ENCODE peak calls at places on chromosomes 7 and 10, in eight cellular contexts. V is HepG2, D is neural progenitor cell, G is HCT116, Q is H9, R is hepatocyte, T is endothelial cell of umbilical vein, Z is PC-9. W is an unnamed sample.

GRCh38 chr10:36448760-36449681 is 676.4 kb upstream of the ANKRD30A start:
- DNase-seq in V (no peak), D (peak; percentile 33), G (no peak), Q (peak; percentile 41), R (no peak), T (peak; percentile 73), Z (no peak), W (no peak)

GRCh38 chr7:138407792-138408191 is 52.3 kb upstream of the TRIM24 start:
- DNase-seq in V (no peak), D (no peak), G (no peak), Q (no peak), R (no peak), T (peak; percentile 46), Z (no peak), W (no peak)

GRCh38 chr10:35413985-35414861 is 77.9 kb downstream of the CCNY start:
- DNase-seq in V (peak; percentile 46), D (no peak), G (no peak), Q (no peak), R (peak; percentile 42), T (no peak), Z (no peak), W (no peak)

GRCh38 chr7:98439484-98439883 is 38.6 kb upstream of the BAIAP2L1 start:
- DNase-seq in V (no peak), D (no peak), G (no peak), Q (no peak), R (no peak), T (no peak), Z (no peak), W (no peak)

GRCh38 chr7:124085168-124085567 is 52.3 kb upstream of the TMEM229A start:
- DNase-seq in V (no peak), D (no peak), G (no peak), Q (no peak), R (peak; percentile 21), T (peak; percentile 99), Z (no peak), W (no peak)

GRCh38 chr10:14554091-14554842 is 220.4 kb downstream of the FAM107B start:
- DNase-seq in V (no peak), D (no peak), G (peak; percentile 27), Q (no peak), R (peak; percentile 41), T (peak; percentile 51), Z (peak; percentile 84), W (peak; percentile 61)

GRCh38 chr10:21368728-21369425 is 156.6 kb downstream of the SKIDA1 start:
- DNase-seq in V (no peak), D (no peak), G (no peak), Q (no peak), R (no peak), T (peak; percentile 50), Z (no peak), W (no peak)

GRCh38 chr10:47107226-47107625 is 192.8 kb upstream of the GDF10 start:
- DNase-seq in V (no peak), D (no peak), G (no peak), Q (no peak), R (no peak), T (no peak), Z (no peak), W (no peak)

GRCh38 chr7:115516341-115516740 is 514.2 kb downstream of the TFEC start:
- DNase-seq in V (no peak), D (no peak), G (no peak), Q (no peak), R (no peak), T (no peak), Z (no peak), W (no peak)

DNA sequence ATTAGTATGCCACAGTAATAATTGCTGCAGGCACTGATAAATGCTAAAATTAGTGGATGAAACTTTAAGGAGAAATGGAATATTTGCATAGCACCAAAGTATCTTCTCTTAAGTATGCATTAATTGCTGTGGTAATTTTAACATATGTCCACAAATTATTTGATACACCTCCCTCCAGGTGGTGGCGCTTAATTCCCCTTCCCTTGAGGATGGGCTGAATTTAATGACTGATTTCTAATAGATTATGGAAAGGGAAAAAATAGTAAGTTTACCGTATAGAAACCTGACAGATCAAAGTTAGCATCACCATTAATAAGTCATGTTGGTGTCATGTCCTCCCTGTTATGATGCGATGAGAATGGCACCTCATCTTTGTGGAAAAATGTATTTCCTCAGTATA is 519.2 kb downstream of the TFEC start:
- DNase-seq in V (no peak), D (no peak), G (no peak), Q (no peak), R (no peak), T (no peak), Z (no peak), W (no peak)
- H3K4me2 ChIP-seq in V (no peak overlapping the region), D (no peak overlapping the region), G (no peak overlapping the region), Q (no peak overlapping the region), R (no peak overlapping the region), T (no peak overlapping the region), Z (no peak overlapping the region), W (no peak overlapping the region)

DNA sequence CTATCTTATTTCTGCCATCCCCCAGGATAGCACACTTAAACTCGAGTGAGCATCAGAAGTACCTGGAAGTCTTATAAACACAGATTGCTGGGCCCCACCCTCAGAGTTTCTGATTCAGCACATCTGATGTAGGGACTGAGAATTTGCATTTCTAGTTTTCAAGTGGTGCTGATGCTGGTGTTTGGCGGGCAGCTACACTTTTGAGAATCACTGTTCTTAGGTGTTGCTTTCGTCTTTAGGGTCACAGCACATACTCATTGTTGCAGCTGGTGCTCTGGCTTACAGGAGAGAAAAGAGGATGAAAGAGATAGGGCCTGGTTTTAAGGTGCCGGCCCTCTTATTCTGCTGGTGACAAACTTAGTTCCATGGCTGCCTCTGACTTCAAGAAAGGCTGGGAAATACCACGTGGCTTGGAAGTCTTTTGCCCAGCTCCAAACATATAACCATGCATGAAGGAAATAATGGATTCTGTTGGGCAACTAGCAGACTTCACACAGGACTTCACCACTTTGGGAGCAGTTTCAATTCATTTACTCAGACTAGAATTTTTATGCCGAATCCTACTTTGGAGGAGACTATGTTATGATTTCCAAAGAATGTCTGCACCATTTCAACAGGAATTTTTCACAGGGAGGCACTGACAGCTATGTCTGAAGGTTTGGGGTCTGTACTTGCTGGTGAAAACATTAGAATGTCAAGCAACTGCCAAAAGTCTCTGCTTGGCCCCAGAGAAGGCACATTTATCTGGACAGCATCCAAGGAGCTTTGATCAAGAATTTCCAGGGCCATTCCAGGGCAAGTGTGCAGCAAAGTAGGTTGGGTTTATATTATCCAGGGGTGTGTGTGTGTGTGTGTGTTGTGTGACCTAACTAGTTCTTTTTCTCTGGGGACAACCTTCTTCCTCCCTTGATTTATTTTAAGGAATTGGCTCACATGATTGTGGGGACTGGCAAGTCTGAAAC is 6.9 kb upstream of the MINDY4 start:
- DNase-seq in V (no peak), D (no peak), G (no peak), Q (no peak), R (peak; percentile 55), T (peak; percentile 6), Z (no peak), W (no peak)
- H3K27me3 ChIP-seq in V (no peaks in the 10 kb centered on the region), D (no peaks in the 10 kb centered on the region), G (no peaks in the 10 kb centered on the region), Q (no peaks in the 10 kb centered on the region), R (no peaks in the 10 kb centered on the region), T (peaks cover 34% of the 10 kb centered on the region), Z (peaks cover 45% of the 10 kb centered on the region), W (no peaks in the 10 kb centered on the region)

GRCh38 chr7:2812831-2813230 is 31.3 kb downstream of the GNA12 start:
- DNase-seq in V (no peak), D (no peak), G (no peak), Q (no peak), R (no peak), T (no peak), Z (no peak), W (no peak)

GRCh38 chr7:2814186-2814530 is 29.9 kb downstream of the GNA12 start:
- DNase-seq in V (no peak), D (no peak), G (no peak), Q (no peak), R (no peak), T (no peak), Z (peak; percentile 25), W (no peak)

GRCh38 chr7:2813350-2814185 is 30.5 kb downstream of the GNA12 start:
- DNase-seq in V (no peak), D (no peak), G (no peak), Q (no peak), R (no peak), T (no peak), Z (peak; percentile 46), W (no peak)

GRCh38 chr7:2815523-2816240 is 28.4 kb downstream of the GNA12 start:
- DNase-seq in V (no peak), D (no peak), G (no peak), Q (no peak), R (no peak), T (no peak), Z (no peak), W (no peak)

DNA sequence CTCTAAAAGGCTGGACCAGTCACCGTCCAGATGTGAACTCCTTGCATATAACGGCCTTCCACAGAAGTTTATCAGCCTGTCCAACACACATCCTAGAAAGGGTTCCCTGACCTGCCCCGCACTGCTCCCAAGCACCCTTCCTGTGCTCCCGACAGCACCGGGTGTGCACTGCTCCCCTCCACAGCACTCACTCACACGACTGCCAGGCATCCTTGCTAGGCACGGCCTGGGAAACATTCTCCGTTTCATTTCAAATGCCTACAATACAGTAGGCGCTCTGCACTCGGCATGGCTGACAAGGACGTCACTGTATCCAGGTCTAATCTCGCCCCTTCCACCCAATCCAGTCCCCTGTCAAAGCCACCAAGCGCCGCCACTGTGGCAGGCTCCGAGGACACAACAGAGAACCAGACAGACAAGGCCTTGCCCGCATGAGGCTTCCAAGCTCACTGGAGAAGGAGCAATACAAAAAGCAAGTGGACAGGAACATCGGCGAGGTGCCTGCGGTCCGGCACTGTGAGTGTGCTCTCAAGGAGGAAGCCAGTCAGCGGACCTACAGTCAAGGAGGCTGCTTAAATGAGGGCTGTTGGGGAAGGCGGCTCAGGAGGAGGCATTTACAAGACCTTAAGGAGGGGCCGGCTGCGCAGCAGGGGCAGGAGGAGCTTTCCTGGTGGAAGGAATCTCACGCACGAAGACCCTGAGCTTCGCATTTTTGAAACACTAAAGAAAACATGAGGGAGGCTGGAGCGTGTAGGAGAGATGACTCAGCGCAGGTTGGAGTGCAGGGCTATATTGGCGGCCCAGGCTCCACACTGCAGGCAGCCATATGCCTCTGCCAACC is 29.2 kb downstream of the GNA12 start:
- DNase-seq in V (no peak), D (peak; percentile 48), G (no peak), Q (peak; percentile 86), R (peak; percentile 42), T (no peak), Z (no peak), W (no peak)
- H3K27ac ChIP-seq in V (peak overlapping the region; percentile 4), D (no peak overlapping the region), G (no peak overlapping the region), Q (peak overlapping the region; percentile 40), R (peak overlapping the region; percentile 21), T (no peak overlapping the region), Z (no peak overlapping the region), W (no peak overlapping the region)

GRCh38 chr10:119292968-119293367 is 85.6 kb downstream of the GRK5 start:
- DNase-seq in V (no peak), D (no peak), G (no peak), Q (no peak), R (no peak), T (no peak), Z (no peak), W (no peak)

GRCh38 chr10:119291223-119291900 is 84.0 kb downstream of the GRK5 start:
- DNase-seq in V (no peak), D (no peak), G (no peak), Q (no peak), R (no peak), T (no peak), Z (no peak), W (no peak)

GRCh38 chr10:119296703-119297102 is 89.3 kb downstream of the GRK5 start:
- DNase-seq in V (no peak), D (no peak), G (no peak), Q (no peak), R (no peak), T (no peak), Z (no peak), W (no peak)

GRCh38 chr10:119290301-119291036 is 83.1 kb downstream of the GRK5 start:
- DNase-seq in V (no peak), D (no peak), G (no peak), Q (no peak), R (no peak), T (no peak), Z (peak; percentile 89), W (no peak)

DNA sequence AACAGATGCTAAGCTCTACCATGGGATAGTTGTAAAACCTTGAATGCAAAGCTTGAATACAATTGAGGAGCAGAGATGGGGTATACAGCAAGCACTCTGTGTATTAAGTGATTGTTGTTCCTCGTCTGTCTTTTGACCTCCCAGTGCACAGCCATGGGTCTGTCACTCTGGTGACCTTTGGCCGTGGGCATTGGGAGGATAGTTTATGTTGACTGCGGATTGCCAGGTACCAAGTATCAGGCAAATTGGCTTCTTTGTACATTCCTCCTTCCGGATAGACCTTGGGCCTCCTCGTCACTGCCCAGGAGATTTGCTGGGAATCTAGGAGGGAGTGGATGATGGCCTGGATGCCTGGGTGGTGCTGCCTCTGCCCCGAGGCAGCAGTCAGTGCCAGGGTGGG is 86.0 kb downstream of the GRK5 start:
- DNase-seq in V (no peak), D (no peak), G (no peak), Q (no peak), R (no peak), T (no peak), Z (no peak), W (no peak)
- H3K4me2 ChIP-seq in V (no peak overlapping the region), D (no peak overlapping the region), G (no peak overlapping the region), Q (no peak overlapping the region), R (no peak overlapping the region), T (no peak overlapping the region), Z (no peak overlapping the region), W (no peak overlapping the region)

W was measured in Karpas-422.